ENCODE peak calls at places on chromosomes 7 and 10, in four cellular contexts. O, E, A and V are unnamed samples.
A peak's percentile ranks its signal among the peaks of the same experiment; 100 is the strongest.

GRCh38 chr7:127447326-127447945 is 54.9 kb upstream of the ZNF800 start:
- DNase-seq in O (peak; percentile 60), E (no peak), A (peak; percentile 74), V (peak; percentile 3)

GRCh38 chr10:124916098-124916584 is 25.8 kb upstream of the ZRANB1 start:
- DNase-seq in O (peak; percentile 27), E (no peak), A (no peak), V (no peak)

GRCh38 chr7:149886018-149886416 is 12.2 kb downstream of the ATP6V0E2 start:
- DNase-seq in O (no peak), E (no peak), A (no peak), V (no peak)

GRCh38 chr10:10396601-10397000 is 621.1 kb upstream of the CELF2 start:
- DNase-seq in O (peak; percentile 65), E (no peak), A (no peak), V (no peak)

GRCh38 chr7:87592300-87592699 is 8.4 kb downstream of the ABCB1 start:
- DNase-seq in O (no peak), E (no peak), A (no peak), V (no peak)

GRCh38 chr7:140448781-140449180 is 30.5 kb downstream of the MKRN1 start:
- DNase-seq in O (no peak), E (no peak), A (no peak), V (no peak)

GRCh38 chr7:98755138-98755898 is 114.5 kb downstream of the TMEM130 start:
- DNase-seq in O (no peak), E (no peak), A (no peak), V (no peak)

GRCh38 chr7:151891753-151892152 is 14.8 kb upstream of the PRKAG2 start:
- DNase-seq in O (no peak), E (no peak), A (no peak), V (no peak)

GRCh38 chr10:86594535-86594934 is 59.8 kb upstream of the OPN4 start:
- DNase-seq in O (peak; percentile 60), E (no peak), A (peak; percentile 18), V (no peak)

GRCh38 chr10:12264204-12264908 is 68.4 kb downstream of the CDC123 start:
- DNase-seq in O (peak; percentile 69), E (peak; percentile 67), A (peak; percentile 60), V (peak; percentile 34)

GRCh38 chr7:103668538-103668937 is 222.5 kb upstream of the SLC26A5 start:
- DNase-seq in O (no peak), E (no peak), A (no peak), V (no peak)

GRCh38 chr10:128218161-128218560 is 91.9 kb upstream of the MKI67 start:
- DNase-seq in O (no peak), E (no peak), A (no peak), V (no peak)
- H3K27me3 ChIP-seq in O (no peaks in the 10 kb centered on the region), E (peaks cover 10% of the 10 kb centered on the region), A (peaks cover 10% of the 10 kb centered on the region), V (no peaks in the 10 kb centered on the region)

GRCh38 chr10:103711351-103711994 is 143.9 kb downstream of the SH3PXD2A start:
- DNase-seq in O (no peak), E (no peak), A (no peak), V (no peak)
- TF ChIP-seq CTCF in O (no peak), E (peak; percentile 18), A (peak; percentile 62), V (peak; percentile 18)

DNA sequence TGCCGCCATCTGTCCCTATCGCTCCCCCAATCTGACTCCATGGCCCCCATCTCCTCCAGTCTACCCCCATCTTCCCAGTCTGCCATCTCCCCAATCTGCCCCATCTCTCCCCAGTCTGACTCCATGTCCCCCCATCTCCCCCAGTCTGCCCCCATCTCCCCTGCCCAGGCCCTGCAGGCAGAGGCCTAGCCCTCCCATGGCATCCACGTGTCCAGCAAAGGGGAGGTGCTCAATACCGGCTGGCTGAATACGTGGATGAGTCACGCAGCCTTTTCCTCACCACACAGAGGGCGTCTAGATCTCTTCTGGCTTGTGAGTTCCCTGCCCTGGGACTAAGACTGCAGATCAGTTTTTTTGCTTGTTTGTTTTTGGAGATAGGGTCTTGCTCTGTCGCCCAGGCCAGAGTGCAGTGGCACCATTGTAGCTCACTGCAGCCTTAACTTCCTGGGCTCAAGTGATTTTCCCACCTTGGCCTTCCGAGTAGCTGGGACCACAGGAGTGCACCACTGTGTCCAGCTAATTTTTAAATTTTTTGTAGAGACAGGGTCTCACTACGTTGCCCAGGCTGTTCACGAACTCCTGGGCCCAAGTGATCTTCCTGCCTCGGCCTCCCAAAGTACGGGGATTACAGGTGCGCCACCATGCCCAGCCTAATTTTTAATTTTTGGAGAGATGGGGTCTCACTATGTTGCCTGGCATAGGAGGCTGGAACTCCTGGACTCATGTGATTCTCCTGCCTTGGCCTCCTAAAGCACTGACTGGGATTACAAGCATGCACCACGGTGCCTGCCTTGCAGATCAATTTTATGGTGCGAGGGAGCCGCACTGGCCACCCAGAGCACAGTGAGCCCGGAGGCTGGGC is 15.3 kb upstream of the GPR146 start:
- DNase-seq in O (peak; percentile 95), E (peak; percentile 91), A (peak; percentile 69), V (peak; percentile 73)
- H3K4me3 ChIP-seq in O (no peak overlapping the region), E (peak overlapping the region; percentile 83), A (peak overlapping the region; percentile 73), V (peak overlapping the region; percentile 45)

GRCh38 chr10:70458329-70459060 is 17.0 kb upstream of the NODAL start:
- DNase-seq in O (peak; percentile 73), E (peak; percentile 61), A (no peak), V (peak; percentile 26)

GRCh38 chr10:70459061-70459770 is 17.7 kb upstream of the NODAL start:
- DNase-seq in O (no peak), E (no peak), A (no peak), V (no peak)

GRCh38 chr10:70457759-70458305 is 16.4 kb upstream of the NODAL start:
- DNase-seq in O (no peak), E (no peak), A (no peak), V (no peak)

GRCh38 chr10:70461397-70462348 is 16.9 kb upstream of the PALD1 start:
- DNase-seq in O (peak; percentile 50), E (peak; percentile 51), A (peak; percentile 67), V (peak; percentile 8)

DNA sequence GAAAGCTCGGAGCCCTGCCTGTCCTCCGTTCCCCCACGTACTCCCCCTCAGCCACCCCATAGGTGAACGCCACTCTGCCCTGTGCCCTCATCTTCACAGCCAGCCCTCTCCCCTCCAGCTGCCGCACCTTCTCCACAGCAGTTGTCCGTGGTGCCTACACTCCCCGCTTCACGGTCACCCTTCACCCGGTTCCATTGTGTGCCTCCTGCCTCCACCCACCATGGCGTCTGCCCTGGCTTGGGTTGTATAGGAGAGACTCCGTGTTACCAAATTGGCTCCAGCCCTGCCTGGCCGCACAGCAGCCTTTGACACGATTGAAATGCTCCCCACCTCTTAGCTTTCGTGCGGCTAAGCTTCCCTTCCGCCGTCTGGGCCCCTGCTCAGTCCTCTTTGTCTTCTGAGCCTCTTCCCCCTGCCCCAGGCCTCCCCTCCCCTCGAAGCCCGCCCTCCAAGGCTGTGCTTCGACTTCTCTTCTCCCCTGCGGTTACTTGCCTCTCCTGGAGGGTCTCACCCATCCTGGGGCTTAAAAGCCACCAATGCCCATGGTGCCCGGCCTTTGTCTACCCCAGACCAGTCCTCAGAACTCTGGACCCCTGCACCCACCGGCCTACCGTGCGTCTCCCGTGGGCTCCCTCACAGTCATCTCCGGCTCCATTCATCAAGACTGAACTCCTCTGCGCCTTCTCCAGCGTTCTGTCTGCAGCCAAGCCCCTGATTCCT is 18.4 kb upstream of the NODAL start:
- DNase-seq in O (no peak), E (no peak), A (no peak), V (no peak)
- H3K27me3 ChIP-seq in O (peaks cover 30% of the 10 kb centered on the region), E (no peaks in the 10 kb centered on the region), A (no peaks in the 10 kb centered on the region), V (peaks cover 15% of the 10 kb centered on the region)

DNA sequence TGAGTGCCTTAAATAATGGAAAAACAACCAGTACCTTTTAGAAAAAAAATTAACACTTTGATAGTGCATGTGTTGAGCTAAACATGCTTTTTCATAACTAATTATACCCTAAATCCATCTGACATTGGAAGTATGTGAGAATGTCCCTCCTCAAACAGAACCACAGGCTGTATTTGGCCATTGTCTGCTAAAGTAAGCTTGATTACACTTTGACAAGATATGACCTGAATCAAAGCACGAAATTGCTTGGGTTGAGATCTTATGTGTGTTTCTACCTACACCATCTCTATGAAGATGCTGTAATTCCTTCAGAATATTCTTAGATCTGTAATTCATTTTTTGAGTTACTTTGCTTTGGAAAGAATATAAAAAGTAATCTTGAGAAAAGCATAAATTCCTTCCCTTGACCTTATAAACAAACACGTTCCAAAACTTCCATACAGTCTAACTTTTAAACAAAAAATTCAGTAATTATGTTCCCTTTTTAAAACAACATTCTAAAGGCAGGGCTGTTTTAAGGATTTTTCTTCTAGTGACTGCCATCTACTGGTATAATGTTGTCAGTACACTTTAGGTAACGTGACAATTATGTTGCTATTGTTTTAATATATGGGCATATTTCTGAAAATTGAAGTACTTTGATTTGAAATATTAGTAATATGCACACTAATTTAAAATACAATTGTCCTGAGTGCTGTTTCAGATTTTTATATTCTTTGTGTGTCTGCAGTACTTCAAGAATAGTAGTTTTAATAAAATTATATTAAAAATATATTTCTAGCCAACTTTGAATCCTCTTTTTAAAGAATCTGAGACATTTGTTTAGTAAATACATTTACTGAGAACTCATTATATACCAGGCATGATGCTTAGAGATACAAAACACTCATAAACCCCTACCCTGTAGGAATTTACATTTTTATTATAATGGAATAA is 20.9 kb downstream of the CD36 start:
- DNase-seq in O (peak; percentile 62), E (no peak), A (peak; percentile 31), V (no peak)
- TF ChIP-seq CTCF in O (peak; percentile 74), E (peak; percentile 71), A (peak; percentile 77), V (peak; percentile 64)

GRCh38 chr7:25970381-25970780 is 181.6 kb upstream of the NFE2L3 start:
- DNase-seq in O (no peak), E (no peak), A (no peak), V (no peak)

GRCh38 chr7:25965405-25966123 is 186.4 kb upstream of the NFE2L3 start:
- DNase-seq in O (no peak), E (no peak), A (no peak), V (no peak)

GRCh38 chr7:25966469-25966868 is 185.5 kb upstream of the NFE2L3 start:
- DNase-seq in O (no peak), E (no peak), A (no peak), V (no peak)

GRCh38 chr7:25967278-25968204 is 184.5 kb upstream of the NFE2L3 start:
- DNase-seq in O (no peak), E (no peak), A (no peak), V (no peak)

GRCh38 chr7:25968205-25968993 is 183.6 kb upstream of the NFE2L3 start:
- DNase-seq in O (no peak), E (no peak), A (no peak), V (no peak)
- H3K4me3 ChIP-seq in O (no peak overlapping the region), E (no peak overlapping the region), A (no peak overlapping the region), V (no peak overlapping the region)

GRCh38 chr10:108615576-108616320 is 1307.6 kb downstream of the XPNPEP1 start:
- DNase-seq in O (no peak), E (no peak), A (no peak), V (no peak)

GRCh38 chr10:108616559-108617285 is 1306.6 kb downstream of the XPNPEP1 start:
- DNase-seq in O (no peak), E (no peak), A (no peak), V (no peak)

GRCh38 chr10:108608860-108609259 is 1314.5 kb downstream of the XPNPEP1 start:
- DNase-seq in O (no peak), E (no peak), A (no peak), V (no peak)

DNA sequence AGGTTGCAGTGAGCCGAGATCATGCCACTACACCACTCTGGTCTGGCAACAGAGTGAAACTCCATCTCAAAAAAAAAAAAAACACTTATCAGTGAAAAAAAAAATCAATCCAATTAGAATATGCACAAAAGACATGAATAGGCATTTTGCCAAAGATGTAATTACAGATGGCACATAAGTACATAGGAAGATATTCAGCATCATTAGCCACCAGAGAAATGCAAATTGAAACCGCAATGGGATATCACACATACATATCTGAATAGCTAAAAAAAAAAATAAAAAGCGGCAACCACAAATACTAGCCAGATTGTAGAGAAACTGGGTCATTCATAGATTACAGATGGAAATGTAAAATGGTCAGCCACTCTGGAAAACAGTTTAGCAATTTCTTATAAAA is 1310.8 kb downstream of the XPNPEP1 start:
- DNase-seq in O (no peak), E (no peak), A (no peak), V (no peak)
- H3K27me3 ChIP-seq in O (no peaks in the 10 kb centered on the region), E (no peaks in the 10 kb centered on the region), A (no peaks in the 10 kb centered on the region), V (no peaks in the 10 kb centered on the region)

GRCh38 chr10:58319599-58319998 is 15.2 kb upstream of the UBE2D1 start:
- DNase-seq in O (no peak), E (no peak), A (no peak), V (no peak)
- TF ChIP-seq CTCF in O (no peak), E (no peak), A (no peak), V (no peak)